ENCODE peak calls at places on chromosomes 13 and 19, in seven cellular contexts. C, K, P, B, N, S and R are unnamed samples. For H3K9me3, the result is how much of the 10 kb centered on the place peaks cover.

GRCh38 chr13:27599845-27600553 is 20.3 kb downstream of the LNX2 start:
- DNase-seq in C (no peak), S (peak), P (no peak), N (no peak), K (no peak), B (no peak), R (no peak)

GRCh38 chr13:95948646-95949045 is 104.6 kb downstream of the UGGT2 start:
- DNase-seq in N (no peak), C (no peak), K (no peak), S (no peak), B (no peak), P (no peak), R (no peak)

GRCh38 chr13:102399791-102400618 is 1.8 kb downstream of the FGF14 start:
- DNase-seq in K (no peak), C (no peak), P (no peak), B (no peak), N (peak), S (no peak), R (peak)

GRCh38 chr19:18306903-18307681 is 15.8 kb downstream of the LSM4 start:
- DNase-seq in N (no peak), K (no peak), P (peak), B (no peak), S (peak), C (no peak), R (no peak)

GRCh38 chr13:59086147-59086546 is 1077.6 kb downstream of the DIAPH3 start:
- DNase-seq in N (no peak), P (no peak), K (peak), B (no peak), C (no peak), S (no peak), R (no peak)

GRCh38 chr19:5138606-5139594 is 170.0 kb downstream of the KDM4B start:
- DNase-seq in B (no peak), N (peak), K (no peak), C (no peak), P (peak), S (no peak), R (peak)

GRCh38 chr19:964116-964520 is 20.0 kb upstream of the WDR18 start:
- DNase-seq in K (no peak), P (no peak), S (no peak), B (no peak), C (no peak), N (no peak), R (no peak)

GRCh38 chr19:31976775-31977536 is 368.5 kb upstream of the ZNF507 start:
- DNase-seq in P (no peak), S (no peak), K (no peak), C (no peak), B (peak), N (no peak), R (no peak)

GRCh38 chr13:113086991-113087922 is 18.3 kb upstream of the F7 start:
- DNase-seq in S (no peak), N (peak), C (no peak), P (no peak), B (no peak), K (no peak), R (no peak)

GRCh38 chr19:12956446-12957388 is at the start of gene GADD45GIP1:
- DNase-seq in S (peak), C (peak), P (peak), K (no peak), N (peak), B (no peak), R (peak)

GRCh38 chr13:112727581-112727980 is 37.7 kb downstream of the ATP11A start:
- DNase-seq in P (no peak), K (no peak), B (no peak), C (no peak), N (no peak), S (no peak), R (no peak)

GRCh38 chr19:14363203-14364097 is 17.8 kb upstream of the ADGRE5 start:
- DNase-seq in S (peak), P (peak), C (no peak), K (no peak), N (peak), B (no peak), R (peak)

GRCh38 chr13:105153626-105154025 is 1381.8 kb downstream of the EFNB2 start:
- DNase-seq in K (no peak), B (no peak), P (no peak), N (no peak), S (no peak), C (no peak), R (no peak)

GRCh38 chr13:66618702-66619101 is 611.4 kb downstream of the PCDH9 start:
- DNase-seq in K (peak), N (no peak), C (no peak), S (no peak), P (no peak), B (no peak), R (no peak)

GRCh38 chr19:43872547-43873336 is 45.6 kb downstream of the ZNF283 start:
- DNase-seq in S (no peak), K (no peak), N (no peak), B (no peak), P (no peak), C (no peak), R (no peak)

GRCh38 chr13:95438297-95438696 is 114.2 kb upstream of the CLDN10 start:
- DNase-seq in C (no peak), K (no peak), S (no peak), P (no peak), B (no peak), N (no peak), R (no peak)

DNA sequence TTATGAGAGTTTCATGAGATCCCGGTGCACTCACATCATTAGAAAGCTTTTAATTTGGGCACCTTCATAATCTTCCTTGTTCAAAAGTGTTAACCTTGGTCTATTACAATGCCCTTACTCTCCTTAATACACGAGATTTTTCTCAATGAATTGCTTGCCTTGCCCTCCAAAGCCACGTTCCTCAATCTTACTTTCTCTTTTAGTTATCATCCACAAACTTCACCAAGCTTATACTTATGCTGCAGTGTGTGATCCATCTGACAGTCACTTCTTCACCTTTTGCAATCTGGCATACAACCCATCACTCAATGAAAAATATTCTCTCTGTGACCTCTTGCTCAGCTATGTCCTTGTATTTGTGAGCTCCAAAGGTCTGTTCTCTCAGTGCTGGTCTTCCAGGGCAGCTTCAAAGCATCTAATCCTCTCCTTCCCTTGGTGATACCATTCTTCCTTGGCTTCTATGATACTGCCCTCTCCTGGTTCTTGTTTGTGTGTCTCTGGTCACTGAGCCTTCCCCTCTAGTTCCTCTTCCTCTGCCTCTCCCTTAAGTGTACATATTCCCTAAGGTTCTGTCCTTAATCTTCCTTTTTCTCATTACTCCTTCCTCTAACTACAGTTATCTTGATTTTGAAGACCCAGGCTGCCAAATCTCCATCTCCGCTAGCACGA is 202.2 kb upstream of the STARD13 start:
- DNase-seq in K (no peak), S (no peak), N (no peak), P (no peak), C (no peak), B (no peak), R (no peak)
- TF ChIP-seq CTCF in K (peak), S (peak), N (peak), P (no peak), C (peak), B (no peak), R (peak)

GRCh38 chr13:19587635-19588300 is 26.4 kb upstream of the TPTE2 start:
- DNase-seq in S (no peak), K (no peak), C (no peak), P (peak), B (no peak), N (no peak), R (no peak)
- H3K9me3 ChIP-seq in S (under half), K (under half), C (under half), P (under half), B (under half), N (under half), R (under half)

DNA sequence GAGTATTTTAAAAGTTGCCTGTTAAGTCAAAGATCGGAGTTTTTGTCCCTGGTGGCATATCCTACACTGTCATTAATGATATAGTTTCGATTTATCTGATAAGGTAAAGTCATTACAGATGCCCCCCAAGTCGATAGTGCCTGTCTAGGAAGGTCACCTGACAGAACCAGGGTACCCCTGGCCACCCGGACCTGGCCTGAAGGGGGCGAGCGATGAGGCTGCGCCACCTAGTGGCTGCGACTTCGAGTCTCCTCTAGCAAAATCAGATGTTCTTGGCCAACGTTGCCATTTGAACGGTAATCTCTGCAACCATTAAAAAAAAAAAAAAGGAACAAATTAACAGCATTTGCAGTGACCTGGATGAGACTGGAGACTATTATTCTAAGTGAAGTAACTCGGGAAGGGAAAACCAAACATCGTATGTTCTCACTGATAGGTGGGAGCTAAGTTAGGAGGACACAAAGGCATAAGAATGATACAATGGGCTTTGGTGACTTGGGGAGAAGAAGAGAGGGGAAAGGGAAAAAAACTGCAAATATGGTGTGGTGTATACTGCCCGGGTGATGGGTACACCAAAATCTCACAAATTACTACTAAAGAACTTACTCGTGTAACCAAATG is 565.1 kb downstream of the LIG4 start:
- DNase-seq in P (peak), S (peak), K (no peak), C (peak), N (peak), B (no peak), R (peak)
- H3K27ac ChIP-seq in P (no peak), S (no peak), K (no peak), C (no peak), N (no peak), B (no peak), R (no peak)

GRCh38 chr13:45490068-45490467 is 25.3 kb downstream of the COG3 start:
- DNase-seq in S (no peak), N (no peak), B (no peak), C (no peak), K (no peak), P (no peak), R (no peak)
- TF ChIP-seq CTCF in S (peak), N (no peak), B (no peak), C (no peak), K (no peak), P (peak), R (no peak)

GRCh38 chr13:80965097-80965496 is 624.2 kb upstream of the SPRY2 start:
- DNase-seq in N (no peak), B (no peak), P (no peak), C (no peak), S (no peak), K (no peak), R (no peak)

GRCh38 chr13:80957019-80957650 is 616.2 kb upstream of the SPRY2 start:
- DNase-seq in B (no peak), N (no peak), P (no peak), S (no peak), K (no peak), C (no peak), R (no peak)

GRCh38 chr13:80962855-80963254 is 621.9 kb upstream of the SPRY2 start:
- DNase-seq in K (no peak), P (no peak), S (no peak), C (no peak), B (no peak), N (no peak), R (no peak)

GRCh38 chr13:80962173-80962572 is 621.2 kb upstream of the SPRY2 start:
- DNase-seq in N (no peak), B (no peak), K (no peak), P (no peak), C (no peak), S (no peak), R (no peak)
- H3K9me3 ChIP-seq in N (under half), B (under half), K (under half), P (under half), C (under half), S (under half), R (under half)

GRCh38 chr13:98351636-98352035 is 174.6 kb upstream of the RNF113B start:
- DNase-seq in K (no peak), P (no peak), B (no peak), S (no peak), C (no peak), N (no peak), R (no peak)

GRCh38 chr13:98349731-98350305 is 172.7 kb upstream of the RNF113B start:
- DNase-seq in C (no peak), S (peak), P (no peak), B (no peak), K (no peak), N (no peak), R (no peak)

GRCh38 chr13:98352226-98352625 is 175.2 kb upstream of the RNF113B start:
- DNase-seq in S (no peak), K (no peak), P (no peak), C (no peak), B (no peak), N (no peak), R (no peak)

GRCh38 chr13:98348476-98348875 is 171.4 kb upstream of the RNF113B start:
- DNase-seq in B (no peak), C (no peak), N (no peak), S (no peak), P (no peak), K (no peak), R (no peak)

GRCh38 chr13:98350746-98351330 is 173.8 kb upstream of the RNF113B start:
- DNase-seq in K (no peak), P (no peak), B (no peak), S (no peak), C (no peak), N (no peak), R (no peak)
- H3K27ac ChIP-seq in K (no peak), P (no peak), B (no peak), S (no peak), C (no peak), N (no peak), R (no peak)

GRCh38 chr19:10332158-10332964 is 968 bp downstream of the RAVER1 start:
- DNase-seq in S (no peak), C (no peak), K (no peak), B (no peak), P (no peak), N (no peak), R (no peak)
- TF ChIP-seq CTCF in S (no peak), C (no peak), K (peak), B (no peak), P (no peak), N (no peak), R (no peak)

GRCh38 chr19:56951672-56952071 is 111.1 kb upstream of the PEG3 start:
- DNase-seq in C (no peak), B (no peak), S (no peak), P (no peak), K (no peak), N (no peak), R (no peak)
- H3K9me3 ChIP-seq in C (under half), B (under half), S (under half), P (under half), K (half or more), N (under half), R (under half)